ENCODE peak calls at places on chromosome 17, in ten cellular contexts. I is pancreas; U is stimulated activated naive CD8-positive, alpha-beta T cell treated with anti-CD3 and anti-CD28 coated beads, Interleukin-15, amount 100 ng/mL, for 72 hours; O is SHP77; E is NCI-H1092 treated with DMSO at 0.1 percent for 48 hours; C is HT-29; N is GM10248; Q is endothelial cell; P is non-pigmented ciliary epithelial cell; M is body of pancreas. G is an unnamed sample.

GRCh38 chr17:12693640-12694039 is 27.9 kb downstream of the MYOCD start:
- DNase-seq in Q (no peak), P (no peak), N (no peak), O (no peak), C (no peak), U (no peak), M (no peak), I (no peak), E (no peak), G (no peak)

GRCh38 chr17:81484195-81484979 is 28.2 kb downstream of the ACTG1 start:
- DNase-seq in U (peak; percentile 91), O (peak; percentile 82), Q (peak; percentile 93), I (peak; percentile 90), E (peak; percentile 66), P (no peak), M (peak; percentile 93), N (peak; percentile 89), C (peak; percentile 90), G (peak; percentile 93)

GRCh38 chr17:1994707-1995106 is 30.4 kb downstream of the RTN4RL1 start:
- DNase-seq in N (no peak), O (no peak), I (no peak), P (no peak), C (no peak), U (no peak), M (no peak), Q (no peak), E (no peak), G (no peak)

GRCh38 chr17:74097461-74098131 is 105.9 kb upstream of the RPL38 start:
- DNase-seq in C (no peak), Q (no peak), M (no peak), N (no peak), E (no peak), P (no peak), U (no peak), O (no peak), I (no peak), G (no peak)

GRCh38 chr17:49234509-49235080 is 4.0 kb upstream of the PHOSPHO1 start:
- DNase-seq in M (no peak), P (no peak), I (no peak), N (no peak), E (no peak), O (no peak), C (no peak), Q (no peak), U (no peak), G (no peak)

GRCh38 chr17:42676424-42677011 is at the start of gene PLEKHH3:
- DNase-seq in P (no peak), O (no peak), Q (peak; percentile 42), M (no peak), I (no peak), U (peak; percentile 22), N (no peak), E (peak; percentile 73), C (no peak), G (peak; percentile 43)

GRCh38 chr17:16374129-16374528 is 6.8 kb upstream of the UBB start:
- DNase-seq in P (no peak), U (no peak), Q (no peak), C (no peak), N (no peak), E (no peak), I (no peak), O (no peak), M (no peak), G (no peak)

GRCh38 chr17:42459256-42459982 is 741 bp downstream of the ATP6V0A1 start:
- DNase-seq in P (no peak), U (peak; percentile 26), M (peak; percentile 62), C (peak; percentile 70), O (peak; percentile 21), Q (peak; percentile 15), N (no peak), I (peak; percentile 19), E (peak; percentile 30), G (peak; percentile 54)

GRCh38 chr17:44487170-44487569 is 16.0 kb downstream of the GPATCH8 start:
- DNase-seq in U (no peak), O (no peak), M (no peak), P (no peak), C (peak; percentile 12), N (no peak), E (no peak), I (no peak), Q (no peak), G (no peak)

GRCh38 chr17:47188266-47188665 is 829 bp downstream of the CDC27 start:
- DNase-seq in E (no peak), M (no peak), I (no peak), N (no peak), U (peak; percentile 15), Q (no peak), C (peak; percentile 40), O (no peak), P (no peak), G (peak; percentile 55)

GRCh38 chr17:45197108-45197507 is 24.6 kb upstream of the FMNL1 start:
- DNase-seq in E (no peak), O (no peak), C (no peak), Q (no peak), U (no peak), I (no peak), P (no peak), N (no peak), M (no peak), G (no peak)

GRCh38 chr17:17626840-17627239 is 35.3 kb upstream of the PEMT start:
- DNase-seq in C (no peak), U (no peak), Q (no peak), O (no peak), P (no peak), E (no peak), N (no peak), M (no peak), I (no peak), G (no peak)

GRCh38 chr17:21452377-21453143 is 76.4 kb downstream of the KCNJ12 start:
- DNase-seq in Q (peak; percentile 45), M (peak; percentile 65), O (no peak), C (no peak), I (peak; percentile 44), P (peak; percentile 18), U (peak; percentile 36), E (no peak), N (no peak), G (no peak)

GRCh38 chr17:21495281-21495680 is 119.1 kb downstream of the KCNJ12 start:
- DNase-seq in N (no peak), I (no peak), U (no peak), C (no peak), O (peak; percentile 23), Q (no peak), E (peak; percentile 48), P (no peak), M (no peak), G (no peak)

GRCh38 chr17:82734987-82735866 is at the start of gene FN3K:
- DNase-seq in I (peak; percentile 65), U (peak; percentile 25), M (peak; percentile 80), O (peak; percentile 72), E (peak; percentile 54), Q (peak; percentile 66), P (no peak), C (peak; percentile 28), N (no peak), G (no peak)

GRCh38 chr17:11441004-11441403 is 157.3 kb upstream of the DNAH9 start:
- DNase-seq in O (no peak), M (no peak), Q (no peak), U (no peak), P (no peak), E (no peak), I (no peak), N (no peak), C (no peak), G (no peak)

GRCh38 chr17:18033442-18034099 is 5.4 kb downstream of the ATPAF2 start:
- DNase-seq in I (peak; percentile 53), Q (peak; percentile 43), M (peak; percentile 64), U (peak; percentile 52), P (peak; percentile 60), N (peak; percentile 80), C (peak; percentile 78), E (peak; percentile 79), O (peak; percentile 92), G (peak; percentile 89)

GRCh38 chr17:36867716-36868115 is 69.6 kb upstream of the LHX1 start:
- DNase-seq in P (no peak), E (no peak), O (no peak), I (no peak), Q (no peak), M (no peak), C (no peak), N (no peak), U (no peak), G (no peak)

GRCh38 chr17:79544142-79544914 is 66.5 kb downstream of the RBFOX3 start:
- DNase-seq in O (no peak), M (no peak), P (no peak), C (no peak), Q (no peak), N (no peak), I (no peak), U (no peak), E (no peak), G (no peak)

GRCh38 chr17:56896968-56897359 is 16.9 kb downstream of the TRIM25 start:
- DNase-seq in N (no peak), C (no peak), P (no peak), O (no peak), U (no peak), Q (no peak), M (peak; percentile 22), E (no peak), I (no peak), G (no peak)

GRCh38 chr17:58630883-58631522 is 60.8 kb downstream of the TEX14 start:
- DNase-seq in E (no peak), P (no peak), C (no peak), O (no peak), U (peak; percentile 68), M (peak; percentile 53), I (peak; percentile 6), Q (peak; percentile 46), N (no peak), G (peak; percentile 97)

GRCh38 chr17:3754458-3755334 is 31.0 kb downstream of the HASPIN start:
- DNase-seq in Q (peak; percentile 58), U (peak; percentile 80), M (peak; percentile 100), I (peak; percentile 98), N (peak; percentile 76), P (no peak), O (no peak), E (peak; percentile 35), C (peak; percentile 96), G (peak; percentile 68)

G was measured in GM12865.